ENCODE peak calls at places on chromosomes 7 and 10, in seven cellular contexts. One of them, this sample, is unnamed.
A peak's percentile ranks its signal among the peaks of the same experiment; 100 is the strongest.

GRCh38 chr7:24216576-24217116 is 67.3 kb upstream of the NPY start:
- DNase-seq in brain microvascular endothelial cell: no peak
- DNase-seq in skeletal muscle cell: no peak
- DNase-seq in ACHN: no peak
- DNase-seq in tibial nerve: no peak
- DNase-seq in neural crest cell: no peak
- DNase-seq in NCI-H2171: no peak
- DNase-seq in this sample: peak; percentile 25

GRCh38 chr10:25556457-25556856 is 377.6 kb upstream of the MYO3A start:
- DNase-seq in brain microvascular endothelial cell: no peak
- DNase-seq in skeletal muscle cell: peak; percentile 92
- DNase-seq in ACHN: no peak
- DNase-seq in tibial nerve: no peak
- DNase-seq in neural crest cell: no peak
- DNase-seq in NCI-H2171: no peak
- DNase-seq in this sample: no peak

GRCh38 chr10:66746711-66747110 is 179.1 kb upstream of the LRRTM3 start:
- DNase-seq in brain microvascular endothelial cell: no peak
- DNase-seq in skeletal muscle cell: no peak
- DNase-seq in ACHN: no peak
- DNase-seq in tibial nerve: no peak
- DNase-seq in neural crest cell: no peak
- DNase-seq in NCI-H2171: no peak
- DNase-seq in this sample: no peak

GRCh38 chr7:112204072-112204775 is 2.0 kb downstream of the DOCK4 start:
- DNase-seq in brain microvascular endothelial cell: peak; percentile 24
- DNase-seq in skeletal muscle cell: no peak
- DNase-seq in ACHN: peak; percentile 46
- DNase-seq in tibial nerve: no peak
- DNase-seq in neural crest cell: no peak
- DNase-seq in NCI-H2171: no peak
- DNase-seq in this sample: no peak

GRCh38 chr7:131603932-131604331 is 47.5 kb upstream of the PODXL start:
- DNase-seq in brain microvascular endothelial cell: no peak
- DNase-seq in skeletal muscle cell: no peak
- DNase-seq in ACHN: no peak
- DNase-seq in tibial nerve: no peak
- DNase-seq in neural crest cell: no peak
- DNase-seq in NCI-H2171: no peak
- DNase-seq in this sample: no peak

GRCh38 chr10:71323407-71323806 is 4.3 kb downstream of the SLC29A3 start:
- DNase-seq in brain microvascular endothelial cell: peak; percentile 22
- DNase-seq in skeletal muscle cell: no peak
- DNase-seq in ACHN: peak; percentile 24
- DNase-seq in tibial nerve: no peak
- DNase-seq in neural crest cell: no peak
- DNase-seq in NCI-H2171: no peak
- DNase-seq in this sample: no peak

GRCh38 chr10:50426485-50426884 is 175.2 kb upstream of the ASAH2 start:
- DNase-seq in brain microvascular endothelial cell: no peak
- DNase-seq in skeletal muscle cell: no peak
- DNase-seq in ACHN: no peak
- DNase-seq in tibial nerve: no peak
- DNase-seq in neural crest cell: no peak
- DNase-seq in NCI-H2171: no peak
- DNase-seq in this sample: no peak

GRCh38 chr10:43333653-43334052 is 37.8 kb upstream of the FXYD4 start:
- DNase-seq in brain microvascular endothelial cell: no peak
- DNase-seq in skeletal muscle cell: no peak
- DNase-seq in ACHN: no peak
- DNase-seq in tibial nerve: no peak
- DNase-seq in neural crest cell: no peak
- DNase-seq in NCI-H2171: no peak
- DNase-seq in this sample: no peak

GRCh38 chr7:12025246-12025645 is 185.8 kb upstream of the TMEM106B start:
- DNase-seq in brain microvascular endothelial cell: no peak
- DNase-seq in skeletal muscle cell: no peak
- DNase-seq in ACHN: no peak
- DNase-seq in tibial nerve: no peak
- DNase-seq in neural crest cell: no peak
- DNase-seq in NCI-H2171: no peak
- DNase-seq in this sample: no peak

GRCh38 chr10:111179514-111179913 is 102.7 kb downstream of the ADRA2A start:
- DNase-seq in brain microvascular endothelial cell: no peak
- DNase-seq in skeletal muscle cell: no peak
- DNase-seq in ACHN: no peak
- DNase-seq in tibial nerve: no peak
- DNase-seq in neural crest cell: no peak
- DNase-seq in NCI-H2171: no peak
- DNase-seq in this sample: no peak

GRCh38 chr7:84701524-84702306 is 485.1 kb downstream of the SEMA3D start:
- DNase-seq in brain microvascular endothelial cell: peak; percentile 98
- DNase-seq in skeletal muscle cell: peak; percentile 76
- DNase-seq in ACHN: peak; percentile 19
- DNase-seq in tibial nerve: no peak
- DNase-seq in neural crest cell: no peak
- DNase-seq in NCI-H2171: no peak
- DNase-seq in this sample: peak; percentile 72

GRCh38 chr7:45563804-45564461 is 10.2 kb upstream of the ADCY1 start:
- DNase-seq in brain microvascular endothelial cell: no peak
- DNase-seq in skeletal muscle cell: no peak
- DNase-seq in ACHN: no peak
- DNase-seq in tibial nerve: no peak
- DNase-seq in neural crest cell: no peak
- DNase-seq in NCI-H2171: no peak
- DNase-seq in this sample: no peak

GRCh38 chr7:134954197-134955082 is 31.9 kb upstream of the AGBL3 start:
- DNase-seq in brain microvascular endothelial cell: no peak
- DNase-seq in skeletal muscle cell: no peak
- DNase-seq in ACHN: peak; percentile 65
- DNase-seq in tibial nerve: no peak
- DNase-seq in neural crest cell: no peak
- DNase-seq in NCI-H2171: no peak
- DNase-seq in this sample: no peak

GRCh38 chr7:79593819-79594218 is 140.4 kb upstream of the MAGI2 start:
- DNase-seq in brain microvascular endothelial cell: no peak
- DNase-seq in skeletal muscle cell: no peak
- DNase-seq in ACHN: no peak
- DNase-seq in tibial nerve: no peak
- DNase-seq in neural crest cell: no peak
- DNase-seq in NCI-H2171: peak; percentile 80
- DNase-seq in this sample: no peak

GRCh38 chr7:22430457-22430856 is 69.5 kb downstream of the STEAP1B start:
- DNase-seq in brain microvascular endothelial cell: peak; percentile 67
- DNase-seq in skeletal muscle cell: peak; percentile 92
- DNase-seq in ACHN: no peak
- DNase-seq in tibial nerve: no peak
- DNase-seq in neural crest cell: no peak
- DNase-seq in NCI-H2171: no peak
- DNase-seq in this sample: no peak

GRCh38 chr7:157273208-157274202 is 63.3 kb upstream of the DNAJB6 start:
- DNase-seq in brain microvascular endothelial cell: peak; percentile 48
- DNase-seq in skeletal muscle cell: peak; percentile 39
- DNase-seq in ACHN: peak; percentile 79
- DNase-seq in tibial nerve: peak; percentile 38
- DNase-seq in neural crest cell: peak; percentile 76
- DNase-seq in NCI-H2171: peak; percentile 42
- DNase-seq in this sample: peak; percentile 32

GRCh38 chr7:81501220-81501619 is 268.6 kb downstream of the HGF start:
- DNase-seq in brain microvascular endothelial cell: peak; percentile 43
- DNase-seq in skeletal muscle cell: peak; percentile 28
- DNase-seq in ACHN: peak; percentile 72
- DNase-seq in tibial nerve: no peak
- DNase-seq in neural crest cell: no peak
- DNase-seq in NCI-H2171: peak; percentile 15
- DNase-seq in this sample: no peak

GRCh38 chr10:58044072-58044471 is 223.6 kb downstream of the IPMK start:
- DNase-seq in brain microvascular endothelial cell: peak; percentile 82
- DNase-seq in skeletal muscle cell: peak; percentile 73
- DNase-seq in ACHN: no peak
- DNase-seq in tibial nerve: no peak
- DNase-seq in neural crest cell: no peak
- DNase-seq in NCI-H2171: no peak
- DNase-seq in this sample: no peak

GRCh38 chr10:61140765-61141392 is 196.9 kb upstream of the RHOBTB1 start:
- DNase-seq in brain microvascular endothelial cell: peak; percentile 62
- DNase-seq in skeletal muscle cell: no peak
- DNase-seq in ACHN: peak; percentile 58
- DNase-seq in tibial nerve: no peak
- DNase-seq in neural crest cell: no peak
- DNase-seq in NCI-H2171: no peak
- DNase-seq in this sample: peak; percentile 44

GRCh38 chr10:71076473-71077142 is 135.8 kb upstream of the UNC5B start:
- DNase-seq in brain microvascular endothelial cell: no peak
- DNase-seq in skeletal muscle cell: no peak
- DNase-seq in ACHN: no peak
- DNase-seq in tibial nerve: no peak
- DNase-seq in neural crest cell: no peak
- DNase-seq in NCI-H2171: no peak
- DNase-seq in this sample: no peak

GRCh38 chr7:74012842-74013249 is 15.1 kb upstream of the ELN start:
- DNase-seq in brain microvascular endothelial cell: peak; percentile 46
- DNase-seq in skeletal muscle cell: no peak
- DNase-seq in ACHN: no peak
- DNase-seq in tibial nerve: no peak
- DNase-seq in neural crest cell: no peak
- DNase-seq in NCI-H2171: no peak
- DNase-seq in this sample: no peak

GRCh38 chr7:131249003-131249402 is 78.7 kb upstream of the MKLN1 start:
- DNase-seq in brain microvascular endothelial cell: peak; percentile 97
- DNase-seq in skeletal muscle cell: peak; percentile 92
- DNase-seq in ACHN: peak; percentile 98
- DNase-seq in tibial nerve: peak; percentile 38
- DNase-seq in neural crest cell: no peak
- DNase-seq in NCI-H2171: no peak
- DNase-seq in this sample: peak; percentile 90

GRCh38 chr10:14405076-14406065 is 74.6 kb upstream of the FRMD4A start:
- DNase-seq in brain microvascular endothelial cell: peak; percentile 97
- DNase-seq in skeletal muscle cell: peak; percentile 26
- DNase-seq in ACHN: peak; percentile 96
- DNase-seq in tibial nerve: no peak
- DNase-seq in neural crest cell: no peak
- DNase-seq in NCI-H2171: no peak
- DNase-seq in this sample: peak; percentile 79

GRCh38 chr7:1054438-1055083 is 10.2 kb downstream of the GPR146 start:
- DNase-seq in brain microvascular endothelial cell: no peak
- DNase-seq in skeletal muscle cell: no peak
- DNase-seq in ACHN: no peak
- DNase-seq in tibial nerve: no peak
- DNase-seq in neural crest cell: no peak
- DNase-seq in NCI-H2171: no peak
- DNase-seq in this sample: no peak

GRCh38 chr10:80855348-80855971 is 317.8 kb downstream of the SH2D4B start:
- DNase-seq in brain microvascular endothelial cell: no peak
- DNase-seq in skeletal muscle cell: no peak
- DNase-seq in ACHN: peak; percentile 11
- DNase-seq in tibial nerve: no peak
- DNase-seq in neural crest cell: peak; percentile 41
- DNase-seq in NCI-H2171: peak; percentile 35
- DNase-seq in this sample: no peak

GRCh38 chr10:18668026-18668425 is 8.8 kb downstream of the ARL5B start:
- DNase-seq in brain microvascular endothelial cell: no peak
- DNase-seq in skeletal muscle cell: no peak
- DNase-seq in ACHN: no peak
- DNase-seq in tibial nerve: no peak
- DNase-seq in neural crest cell: no peak
- DNase-seq in NCI-H2171: no peak
- DNase-seq in this sample: no peak

GRCh38 chr10:122407375-122408125 is 33.0 kb downstream of the PLEKHA1 start:
- DNase-seq in brain microvascular endothelial cell: no peak
- DNase-seq in skeletal muscle cell: peak; percentile 24
- DNase-seq in ACHN: no peak
- DNase-seq in tibial nerve: peak; percentile 36
- DNase-seq in neural crest cell: no peak
- DNase-seq in NCI-H2171: no peak
- DNase-seq in this sample: no peak

GRCh38 chr7:5228066-5228465 is 38.0 kb downstream of the WIPI2 start:
- DNase-seq in brain microvascular endothelial cell: no peak
- DNase-seq in skeletal muscle cell: no peak
- DNase-seq in ACHN: no peak
- DNase-seq in tibial nerve: no peak
- DNase-seq in neural crest cell: no peak
- DNase-seq in NCI-H2171: no peak
- DNase-seq in this sample: no peak

GRCh38 chr10:19316204-19316870 is 267.7 kb downstream of the MALRD1 start:
- DNase-seq in brain microvascular endothelial cell: no peak
- DNase-seq in skeletal muscle cell: no peak
- DNase-seq in ACHN: no peak
- DNase-seq in tibial nerve: no peak
- DNase-seq in neural crest cell: no peak
- DNase-seq in NCI-H2171: no peak
- DNase-seq in this sample: no peak

GRCh38 chr10:74822583-74823089 is 3.8 kb upstream of the KAT6B start:
- DNase-seq in brain microvascular endothelial cell: peak; percentile 8
- DNase-seq in skeletal muscle cell: peak; percentile 19
- DNase-seq in ACHN: no peak
- DNase-seq in tibial nerve: no peak
- DNase-seq in neural crest cell: no peak
- DNase-seq in NCI-H2171: no peak
- DNase-seq in this sample: no peak

GRCh38 chr7:140421521-140421920 is 17.7 kb downstream of the RAB19 start:
- DNase-seq in brain microvascular endothelial cell: no peak
- DNase-seq in skeletal muscle cell: no peak
- DNase-seq in ACHN: no peak
- DNase-seq in tibial nerve: no peak
- DNase-seq in neural crest cell: no peak
- DNase-seq in NCI-H2171: no peak
- DNase-seq in this sample: no peak

GRCh38 chr10:129764011-129764900 is 199.8 kb downstream of the EBF3 start:
- DNase-seq in brain microvascular endothelial cell: no peak
- DNase-seq in skeletal muscle cell: no peak
- DNase-seq in ACHN: no peak
- DNase-seq in tibial nerve: no peak
- DNase-seq in neural crest cell: no peak
- DNase-seq in NCI-H2171: no peak
- DNase-seq in this sample: no peak

This sample was measured in AG09319.